ENCODE peak calls at places on chromosomes 4 and X, in seven cellular contexts. Q is GOT3, R is uterus, H is substantia nigra, Y is brain microvascular endothelial cell, E is GM03348, D is NCI-H460. A is an unnamed sample.

GRCh38 chrX:41332408-41332987 is 1.5 kb upstream of the DDX3X start:
- DNase-seq in Q (no peak), E (peak; percentile 6), Y (peak; percentile 12), D (no peak), H (peak; percentile 70), R (no peak), A (no peak)

GRCh38 chrX:106286053-106286650 is 118.0 kb downstream of the PWWP3B start:
- DNase-seq in Q (no peak), Y (peak; percentile 62), R (no peak), E (no peak), D (no peak), H (no peak), A (peak; percentile 42)

GRCh38 chr4:158172558-158173258 is at the start of gene GASK1B:
- DNase-seq in D (peak; percentile 68), E (peak; percentile 60), Q (no peak), Y (peak; percentile 69), H (no peak), R (peak; percentile 38), A (peak; percentile 60)

GRCh38 chrX:138886769-138887168 is 175.3 kb upstream of the FGF13 start:
- DNase-seq in D (no peak), R (no peak), Q (no peak), Y (no peak), E (no peak), H (no peak), A (no peak)

GRCh38 chr4:64784125-64784524 is 374.9 kb upstream of the TECRL start:
- DNase-seq in D (no peak), E (peak; percentile 23), R (no peak), Q (no peak), H (no peak), Y (no peak), A (no peak)

GRCh38 chrX:18793601-18794089 is 86.2 kb downstream of the PPEF1 start:
- DNase-seq in R (no peak), E (no peak), Q (no peak), D (peak; percentile 60), H (no peak), Y (no peak), A (no peak)

GRCh38 chrX:330726-331144 is 12.1 kb upstream of the GTPBP6 start:
- DNase-seq in E (no peak), D (no peak), Q (no peak), H (no peak), R (no peak), Y (no peak), A (no peak)

GRCh38 chr4:142449771-142450373 is 396.2 kb downstream of the INPP4B start:
- DNase-seq in Y (no peak), H (no peak), D (no peak), Q (no peak), E (no peak), R (no peak), A (no peak)

GRCh38 chrX:147894332-147894870 is 17.3 kb upstream of the FMR1 start:
- DNase-seq in D (no peak), R (no peak), E (peak; percentile 6), H (no peak), Q (no peak), Y (no peak), A (no peak)

GRCh38 chr4:7021930-7022658 is 21.1 kb upstream of the TADA2B start:
- DNase-seq in R (no peak), H (no peak), Q (no peak), Y (peak; percentile 71), E (peak; percentile 90), D (no peak), A (peak; percentile 99)

GRCh38 chr4:171067422-171067821 is 745.8 kb upstream of the GALNTL6 start:
- DNase-seq in E (no peak), R (no peak), H (no peak), Y (no peak), Q (no peak), D (no peak), A (no peak)

GRCh38 chr4:92232566-92232965 is 71.2 kb upstream of the GRID2 start:
- DNase-seq in E (no peak), D (no peak), Q (no peak), Y (no peak), H (no peak), R (no peak), A (no peak)

GRCh38 chrX:2150722-2151121 is 350.1 kb downstream of the DHRSX start:
- DNase-seq in D (no peak), Y (no peak), R (no peak), Q (no peak), E (no peak), H (no peak), A (no peak)

GRCh38 chrX:48957477-48957826 is at the start of gene OTUD5:
- DNase-seq in D (no peak), R (peak; percentile 68), E (peak; percentile 63), Y (no peak), H (peak; percentile 56), Q (peak; percentile 22), A (no peak)

GRCh38 chr4:55770662-55771061 is 48.9 kb upstream of the EXOC1L start:
- DNase-seq in E (no peak), R (no peak), D (no peak), Q (no peak), H (no peak), Y (no peak), A (no peak)

A was measured in trophoblast cell.